ENCODE peak calls at places on chromosomes 5 and 9, in five cellular contexts. One of them, this sample, is unnamed.

GRCh38 chr5:14900661-14901461 is 29.3 kb upstream of the ANKH start:
- DNase-seq in endothelial cell: peak
- DNase-seq in WERI-Rb-1: no peak
- DNase-seq in left ventricle myocardium inferior: peak
- DNase-seq in neuronal stem cell: no peak
- DNase-seq in this sample: peak

GRCh38 chr5:26719824-26720223 is 318.6 kb downstream of the CDH9 start:
- DNase-seq in neuronal stem cell: no peak
- DNase-seq in WERI-Rb-1: no peak
- DNase-seq in endothelial cell: no peak
- DNase-seq in left ventricle myocardium inferior: no peak
- DNase-seq in this sample: no peak

GRCh38 chr5:124867064-124867707 is 120.7 kb upstream of the ZNF608 start:
- DNase-seq in endothelial cell: no peak
- DNase-seq in neuronal stem cell: no peak
- DNase-seq in WERI-Rb-1: no peak
- DNase-seq in left ventricle myocardium inferior: no peak
- DNase-seq in this sample: no peak

GRCh38 chr5:124342586-124342985 is 403.9 kb downstream of the ZNF608 start:
- DNase-seq in neuronal stem cell: no peak
- DNase-seq in endothelial cell: no peak
- DNase-seq in WERI-Rb-1: no peak
- DNase-seq in left ventricle myocardium inferior: no peak
- DNase-seq in this sample: no peak

GRCh38 chr5:83914662-83915418 is 194.2 kb upstream of the HAPLN1 start:
- DNase-seq in WERI-Rb-1: no peak
- DNase-seq in endothelial cell: no peak
- DNase-seq in left ventricle myocardium inferior: no peak
- DNase-seq in neuronal stem cell: no peak
- DNase-seq in this sample: no peak

GRCh38 chr5:65623482-65623881 is 651 bp downstream of the TRIM23 start:
- DNase-seq in left ventricle myocardium inferior: no peak
- DNase-seq in neuronal stem cell: no peak
- DNase-seq in endothelial cell: no peak
- DNase-seq in WERI-Rb-1: no peak
- DNase-seq in this sample: no peak

GRCh38 chr9:87713278-87713989 is 12.5 kb upstream of the CTSL start:
- DNase-seq in left ventricle myocardium inferior: peak
- DNase-seq in endothelial cell: no peak
- DNase-seq in neuronal stem cell: no peak
- DNase-seq in WERI-Rb-1: peak
- DNase-seq in this sample: peak

GRCh38 chr9:124320062-124320973 is 62.6 kb downstream of the NEK6 start:
- DNase-seq in WERI-Rb-1: peak
- DNase-seq in left ventricle myocardium inferior: peak
- DNase-seq in endothelial cell: peak
- DNase-seq in neuronal stem cell: peak
- DNase-seq in this sample: peak

GRCh38 chr5:138212828-138213160 is 329 bp downstream of the CDC23 start:
- DNase-seq in WERI-Rb-1: peak
- DNase-seq in left ventricle myocardium inferior: no peak
- DNase-seq in neuronal stem cell: no peak
- DNase-seq in endothelial cell: no peak
- DNase-seq in this sample: no peak

GRCh38 chr9:89507626-89508025 is 9.7 kb upstream of the SEMA4D start:
- DNase-seq in left ventricle myocardium inferior: no peak
- DNase-seq in WERI-Rb-1: no peak
- DNase-seq in endothelial cell: no peak
- DNase-seq in neuronal stem cell: no peak
- DNase-seq in this sample: no peak

GRCh38 chr5:149658299-149658698 is 71.8 kb upstream of the PPARGC1B start:
- DNase-seq in endothelial cell: no peak
- DNase-seq in neuronal stem cell: no peak
- DNase-seq in WERI-Rb-1: no peak
- DNase-seq in left ventricle myocardium inferior: no peak
- DNase-seq in this sample: no peak

GRCh38 chr5:78328585-78329173 is 31.7 kb upstream of the SCAMP1 start:
- DNase-seq in WERI-Rb-1: no peak
- DNase-seq in neuronal stem cell: no peak
- DNase-seq in left ventricle myocardium inferior: no peak
- DNase-seq in endothelial cell: no peak
- DNase-seq in this sample: no peak

This sample was measured in lower lobe of right lung.